ENCODE peak calls at places on chromosomes 6 and 20, in nine cellular contexts. B is IMR-90; S is A549; A is psoas muscle; W is CD8-positive, alpha-beta memory T cell; J is fibroblast of lung; P is ascending aorta; Z is astrocyte; N is neuronal stem cell. U is an unnamed sample. For H3K4me1, the result is how much of the 10 kb centered on the place peaks cover.

GRCh38 chr6:32867022-32867477 is 13.1 kb downstream of the PSMB9 start:
- DNase-seq in J (no peak), W (no peak), N (no peak), P (no peak), Z (no peak), B (no peak), S (no peak), A (no peak), U (no peak)

GRCh38 chr20:49727894-49728885 is 14.5 kb upstream of the B4GALT5 start:
- DNase-seq in A (no peak), J (no peak), P (no peak), S (no peak), B (no peak), W (no peak), N (no peak), Z (no peak), U (no peak)

GRCh38 chr6:164085552-164086325 is 671.2 kb downstream of the QKI start:
- DNase-seq in A (peak), P (peak), S (no peak), B (no peak), W (no peak), Z (peak), J (peak), N (peak), U (peak)

GRCh38 chr6:115753446-115753845 is 307.2 kb downstream of the FRK start:
- DNase-seq in Z (no peak), P (no peak), B (no peak), J (no peak), S (no peak), A (no peak), N (no peak), W (no peak), U (no peak)

GRCh38 chr20:54255157-54255556 is 47.3 kb downstream of the PFDN4 start:
- DNase-seq in N (no peak), S (no peak), P (no peak), Z (peak), W (no peak), J (peak), A (no peak), B (peak), U (no peak)

GRCh38 chr6:40444811-40445210 is 142.4 kb downstream of the LRFN2 start:
- DNase-seq in B (no peak), A (no peak), W (no peak), Z (no peak), P (no peak), S (no peak), J (no peak), N (no peak), U (no peak)

GRCh38 chr20:63114006-63114692 is 101.8 kb downstream of the YTHDF1 start:
- DNase-seq in N (no peak), B (no peak), J (no peak), P (no peak), S (no peak), W (no peak), Z (no peak), A (peak), U (peak)

GRCh38 chr6:121653624-121654008 is 218.2 kb downstream of the GJA1 start:
- DNase-seq in J (no peak), P (no peak), Z (no peak), A (peak), S (no peak), N (no peak), W (no peak), B (no peak), U (peak)

GRCh38 chr6:142637624-142638023 is 307.4 kb downstream of the HIVEP2 start:
- DNase-seq in S (no peak), B (peak), Z (peak), W (no peak), P (no peak), J (peak), A (no peak), N (no peak), U (no peak)

GRCh38 chr6:170057034-170057734 is 233.7 kb downstream of the DLL1 start:
- DNase-seq in J (no peak), Z (no peak), S (no peak), A (no peak), P (no peak), B (no peak), W (no peak), N (no peak), U (no peak)

GRCh38 chr6:26537160-26537845 is 863 bp upstream of the HMGN4 start:
- DNase-seq in J (peak), S (no peak), A (peak), Z (peak), N (peak), W (peak), B (peak), P (peak), U (peak)

GRCh38 chr20:42352096-42352495 is 733.9 kb upstream of the CHD6 start:
- DNase-seq in W (no peak), B (no peak), N (no peak), Z (no peak), P (no peak), A (no peak), J (no peak), S (no peak), U (no peak)

GRCh38 chr20:51412333-51412761 is 130.2 kb downstream of the NFATC2 start:
- DNase-seq in A (no peak), P (no peak), Z (peak), S (no peak), B (peak), W (no peak), J (peak), N (no peak), U (peak)

DNA sequence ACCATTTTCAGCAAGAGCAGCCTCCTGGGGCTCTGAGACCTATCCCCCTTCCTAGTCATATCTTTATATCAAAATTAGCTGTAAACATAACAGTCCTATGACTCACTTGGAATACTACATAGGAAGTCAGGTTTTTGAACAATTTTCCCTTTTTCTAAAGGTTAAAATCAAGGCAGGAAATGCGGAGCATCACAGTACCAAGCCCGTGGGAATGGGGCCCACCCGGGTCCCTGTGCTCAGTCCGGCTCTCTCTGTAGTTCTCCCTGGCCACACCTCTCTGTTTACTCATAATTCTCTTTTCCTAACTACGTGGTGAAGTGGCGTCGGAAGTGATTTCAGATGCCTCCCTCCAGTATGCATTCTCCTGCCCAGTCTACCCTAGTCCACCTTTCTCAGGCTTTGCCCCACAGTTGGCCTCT is 109.7 kb upstream of the TMEM170B start:
- DNase-seq in P (no peak), S (no peak), N (no peak), A (no peak), Z (peak), W (no peak), J (peak), B (peak), U (no peak)
- H3K4me1 ChIP-seq in P (half or more), S (half or more), N (under half), A (under half), Z (half or more), W (under half), J (under half), B (under half), U (under half)

DNA sequence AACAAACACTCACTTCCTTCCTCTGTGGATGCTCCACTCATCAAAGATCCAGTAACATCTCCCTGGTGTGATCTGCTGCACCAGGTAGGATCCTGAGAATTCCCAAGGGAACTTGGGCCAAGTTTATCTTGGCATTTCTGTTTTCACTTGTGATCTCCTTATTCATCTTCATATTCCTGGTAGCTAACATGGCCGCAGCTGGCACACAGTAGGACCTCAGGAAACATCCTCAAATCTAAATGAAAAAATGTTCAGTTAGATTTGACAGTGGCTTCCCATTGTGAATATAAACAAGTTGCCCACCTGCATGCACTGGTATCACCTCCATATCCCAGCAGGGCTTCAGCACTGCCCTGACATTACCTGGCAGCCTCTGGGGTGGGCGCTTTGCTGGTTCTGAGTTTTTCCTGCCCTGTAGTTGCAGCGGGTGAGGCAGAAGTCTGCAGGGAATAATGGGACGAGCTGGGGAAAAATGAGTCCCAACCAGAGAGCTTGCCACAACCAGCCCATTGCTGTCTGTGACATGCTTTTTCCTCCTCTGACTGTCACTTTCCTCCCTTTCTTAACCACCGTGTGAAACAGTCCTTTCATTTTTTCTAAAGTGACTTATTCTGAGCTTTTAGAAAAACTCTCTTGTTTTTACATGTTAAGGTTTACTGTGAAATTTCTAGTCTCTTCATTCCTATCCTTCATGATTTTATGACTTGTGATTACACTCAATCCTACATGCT is 9.4 kb upstream of the DSTN start:
- DNase-seq in S (no peak), J (no peak), A (no peak), N (no peak), W (no peak), B (no peak), P (no peak), Z (no peak), U (no peak)
- H3K4me1 ChIP-seq in S (half or more), J (under half), A (under half), N (under half), W (under half), B (under half), P (half or more), Z (under half), U (under half)

GRCh38 chr6:4889701-4890100 is 113.5 kb downstream of the CDYL start:
- DNase-seq in Z (no peak), P (no peak), N (no peak), S (no peak), J (no peak), B (no peak), W (no peak), A (no peak), U (no peak)
- H3K4me1 ChIP-seq in Z (under half), P (under half), N (under half), S (under half), J (under half), B (under half), W (under half), A (under half), U (under half)

GRCh38 chr20:9329356-9330092 is 184.9 kb upstream of the LAMP5 start:
- DNase-seq in P (no peak), B (no peak), S (no peak), W (no peak), Z (no peak), A (no peak), N (no peak), J (no peak), U (no peak)
- H3K4me1 ChIP-seq in P (under half), B (under half), S (under half), W (under half), Z (under half), A (under half), N (under half), J (under half), U (under half)

DNA sequence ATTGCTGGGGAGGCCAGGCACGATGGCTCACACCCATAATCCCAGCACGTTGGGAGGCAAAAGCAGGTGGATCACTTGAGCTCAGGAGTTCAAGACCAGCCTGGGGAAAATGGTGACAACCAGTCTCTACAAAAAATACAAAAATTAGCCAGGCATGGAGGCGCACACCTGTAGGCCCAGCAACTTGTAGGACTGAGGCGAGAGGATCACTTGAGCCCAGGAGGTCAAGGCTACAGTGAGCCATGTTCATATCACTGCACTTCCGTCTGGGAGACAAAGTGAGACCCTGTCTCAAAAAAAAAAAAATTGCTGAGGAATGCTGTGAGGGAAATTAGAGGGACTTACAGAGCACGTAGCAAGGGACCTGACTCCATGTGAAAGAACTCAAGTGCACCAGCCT is 40.8 kb upstream of the ID1 start:
- DNase-seq in N (no peak), S (no peak), J (no peak), B (no peak), Z (no peak), A (no peak), P (no peak), W (no peak), U (no peak)
- H3K4me1 ChIP-seq in N (under half), S (half or more), J (under half), B (under half), Z (half or more), A (under half), P (under half), W (under half), U (under half)

DNA sequence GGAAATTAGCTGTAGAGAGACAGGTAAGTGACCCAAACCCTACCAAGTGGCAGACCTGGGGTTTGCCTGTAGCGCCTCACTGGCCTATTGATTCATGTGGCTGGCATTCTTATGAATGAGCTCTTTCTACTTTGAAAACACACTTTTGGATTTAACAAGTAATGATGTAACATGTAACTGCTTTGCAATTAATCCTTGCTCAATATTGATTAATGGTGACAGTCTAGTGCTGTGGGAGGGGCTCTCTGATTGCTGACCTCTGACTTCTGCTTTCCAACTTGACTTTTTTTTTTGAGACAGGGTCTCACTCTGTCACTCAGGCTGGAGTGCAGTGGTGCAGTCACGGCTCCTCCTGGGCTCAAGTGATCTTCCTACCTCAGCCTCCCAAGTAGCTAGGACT is 82.7 kb downstream of the TIAM2 start:
- DNase-seq in N (no peak), J (no peak), S (no peak), B (no peak), A (no peak), P (no peak), W (no peak), Z (no peak), U (no peak)
- H3K4me1 ChIP-seq in N (under half), J (under half), S (under half), B (under half), A (under half), P (under half), W (under half), Z (under half), U (under half)

DNA sequence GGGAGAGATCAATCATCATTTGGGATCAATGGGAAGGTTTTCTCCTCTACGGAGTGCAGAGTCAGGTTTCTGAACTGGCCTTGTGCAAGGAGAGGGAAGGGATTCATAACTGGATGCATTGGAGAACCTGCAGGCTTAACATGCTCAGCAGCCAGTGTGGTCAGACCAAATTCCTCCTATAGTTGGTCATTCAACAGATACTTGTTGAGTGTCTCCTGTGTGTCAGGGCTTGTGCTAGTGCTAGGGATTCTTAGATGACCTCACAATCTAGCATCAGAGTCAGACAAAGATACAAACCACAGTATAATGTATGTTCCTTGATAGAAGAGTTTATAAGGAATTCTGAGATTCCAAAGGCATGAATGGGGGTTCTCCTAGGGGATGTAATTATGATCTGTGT is 23.9 kb downstream of the RALY start:
- DNase-seq in Z (peak), N (no peak), P (no peak), W (no peak), S (no peak), B (peak), A (no peak), J (peak), U (no peak)
- H3K4me1 ChIP-seq in Z (under half), N (under half), P (half or more), W (half or more), S (under half), B (under half), A (half or more), J (under half), U (under half)

GRCh38 chr20:44696315-44696714 is 18.9 kb upstream of the CCN5 start:
- DNase-seq in J (no peak), S (no peak), B (no peak), N (no peak), Z (no peak), W (no peak), A (no peak), P (no peak), U (no peak)
- H3K4me1 ChIP-seq in J (under half), S (half or more), B (under half), N (under half), Z (under half), W (under half), A (under half), P (half or more), U (under half)

GRCh38 chr6:53544050-53544499 is 826 bp downstream of the GCLC start:
- DNase-seq in W (no peak), Z (peak), A (no peak), J (no peak), N (peak), P (no peak), B (peak), S (no peak), U (no peak)

GRCh38 chr6:53546256-53546655 is 1.4 kb upstream of the GCLC start:
- DNase-seq in P (no peak), A (no peak), J (peak), W (no peak), N (no peak), S (no peak), Z (peak), B (peak), U (no peak)

GRCh38 chr6:53544500-53545308 is at the start of gene GCLC:
- DNase-seq in Z (peak), W (peak), J (peak), A (peak), S (peak), P (peak), B (peak), N (peak), U (peak)

GRCh38 chr6:53541900-53542299 is 3.0 kb downstream of the GCLC start:
- DNase-seq in J (no peak), Z (no peak), S (no peak), B (no peak), N (no peak), A (no peak), W (no peak), P (no peak), U (no peak)

GRCh38 chr6:53543341-53544010 is 1.4 kb downstream of the GCLC start:
- DNase-seq in S (no peak), B (peak), W (no peak), J (peak), P (no peak), A (no peak), Z (peak), N (no peak), U (no peak)
- H3K4me1 ChIP-seq in S (under half), B (under half), W (under half), J (under half), P (under half), A (under half), Z (under half), N (under half), U (under half)